ENCODE peak calls at places on chromosome 6, in eight cellular contexts. One of them, this sample, is unnamed.

GRCh38 chr6:126015869-126016268 is 29.5 kb downstream of the TRMT11 start:
- DNase-seq in activated naive CD8-positive, alpha-beta T cell treated with anti-CD3 and anti-CD28 coated beads for 36 hours: no peak
- DNase-seq in NCI-H1417: no peak
- DNase-seq in NCI-H1092 treated with DMSO at 0.1 percent for 48 hours: no peak
- DNase-seq in Right ventricle myocardium superior: no peak
- DNase-seq in EH: peak; percentile 75
- DNase-seq in HT1080: peak; percentile 15
- DNase-seq in Peyer's patch: no peak
- DNase-seq in this sample: no peak

GRCh38 chr6:38188677-38189335 is 369.3 kb downstream of the ZFAND3 start:
- DNase-seq in NCI-H1092 treated with DMSO at 0.1 percent for 48 hours: no peak
- DNase-seq in activated naive CD8-positive, alpha-beta T cell treated with anti-CD3 and anti-CD28 coated beads for 36 hours: no peak
- DNase-seq in Peyer's patch: peak; percentile 4
- DNase-seq in NCI-H1417: no peak
- DNase-seq in HT1080: no peak
- DNase-seq in Right ventricle myocardium superior: no peak
- DNase-seq in EH: no peak
- DNase-seq in this sample: no peak

GRCh38 chr6:153167026-153167891 is 36.2 kb upstream of the RGS17 start:
- DNase-seq in Right ventricle myocardium superior: no peak
- DNase-seq in NCI-H1417: peak; percentile 62
- DNase-seq in activated naive CD8-positive, alpha-beta T cell treated with anti-CD3 and anti-CD28 coated beads for 36 hours: no peak
- DNase-seq in HT1080: peak; percentile 93
- DNase-seq in Peyer's patch: no peak
- DNase-seq in NCI-H1092 treated with DMSO at 0.1 percent for 48 hours: no peak
- DNase-seq in EH: peak; percentile 78
- DNase-seq in this sample: no peak

GRCh38 chr6:21610376-21610775 is 16.8 kb downstream of the SOX4 start:
- DNase-seq in NCI-H1417: no peak
- DNase-seq in HT1080: no peak
- DNase-seq in Right ventricle myocardium superior: no peak
- DNase-seq in Peyer's patch: no peak
- DNase-seq in NCI-H1092 treated with DMSO at 0.1 percent for 48 hours: no peak
- DNase-seq in EH: no peak
- DNase-seq in activated naive CD8-positive, alpha-beta T cell treated with anti-CD3 and anti-CD28 coated beads for 36 hours: no peak
- DNase-seq in this sample: no peak

GRCh38 chr6:101392561-101393230 is 812 bp upstream of the GRIK2 start:
- DNase-seq in HT1080: no peak
- DNase-seq in activated naive CD8-positive, alpha-beta T cell treated with anti-CD3 and anti-CD28 coated beads for 36 hours: no peak
- DNase-seq in Right ventricle myocardium superior: no peak
- DNase-seq in EH: peak; percentile 43
- DNase-seq in NCI-H1092 treated with DMSO at 0.1 percent for 48 hours: peak; percentile 48
- DNase-seq in Peyer's patch: no peak
- DNase-seq in NCI-H1417: peak; percentile 53
- DNase-seq in this sample: no peak

GRCh38 chr6:56649782-56650181 is 7.1 kb upstream of the DST start:
- DNase-seq in Peyer's patch: no peak
- DNase-seq in Right ventricle myocardium superior: no peak
- DNase-seq in NCI-H1092 treated with DMSO at 0.1 percent for 48 hours: no peak
- DNase-seq in HT1080: peak; percentile 58
- DNase-seq in EH: peak; percentile 51
- DNase-seq in activated naive CD8-positive, alpha-beta T cell treated with anti-CD3 and anti-CD28 coated beads for 36 hours: no peak
- DNase-seq in NCI-H1417: no peak
- DNase-seq in this sample: no peak

GRCh38 chr6:129607581-129608186 is 102.3 kb downstream of the ARHGAP18 start:
- DNase-seq in Right ventricle myocardium superior: no peak
- DNase-seq in EH: peak; percentile 41
- DNase-seq in activated naive CD8-positive, alpha-beta T cell treated with anti-CD3 and anti-CD28 coated beads for 36 hours: no peak
- DNase-seq in NCI-H1092 treated with DMSO at 0.1 percent for 48 hours: no peak
- DNase-seq in HT1080: no peak
- DNase-seq in Peyer's patch: no peak
- DNase-seq in NCI-H1417: no peak
- DNase-seq in this sample: no peak

GRCh38 chr6:119526609-119527605 is 177.3 kb upstream of the MAN1A1 start:
- DNase-seq in NCI-H1417: no peak
- DNase-seq in Peyer's patch: no peak
- DNase-seq in HT1080: no peak
- DNase-seq in activated naive CD8-positive, alpha-beta T cell treated with anti-CD3 and anti-CD28 coated beads for 36 hours: no peak
- DNase-seq in NCI-H1092 treated with DMSO at 0.1 percent for 48 hours: no peak
- DNase-seq in EH: no peak
- DNase-seq in Right ventricle myocardium superior: no peak
- DNase-seq in this sample: no peak

GRCh38 chr6:141105481-141105880 is 1027.2 kb upstream of the GJE1 start:
- DNase-seq in Peyer's patch: no peak
- DNase-seq in EH: peak; percentile 73
- DNase-seq in NCI-H1417: peak; percentile 26
- DNase-seq in Right ventricle myocardium superior: no peak
- DNase-seq in NCI-H1092 treated with DMSO at 0.1 percent for 48 hours: no peak
- DNase-seq in activated naive CD8-positive, alpha-beta T cell treated with anti-CD3 and anti-CD28 coated beads for 36 hours: no peak
- DNase-seq in HT1080: peak; percentile 14
- DNase-seq in this sample: peak; percentile 30

GRCh38 chr6:57221191-57221935 is 744 bp downstream of the RAB23 start:
- DNase-seq in Peyer's patch: peak; percentile 61
- DNase-seq in NCI-H1417: peak; percentile 83
- DNase-seq in Right ventricle myocardium superior: peak; percentile 71
- DNase-seq in HT1080: peak; percentile 55
- DNase-seq in activated naive CD8-positive, alpha-beta T cell treated with anti-CD3 and anti-CD28 coated beads for 36 hours: peak; percentile 53
- DNase-seq in NCI-H1092 treated with DMSO at 0.1 percent for 48 hours: peak; percentile 41
- DNase-seq in EH: peak; percentile 79
- DNase-seq in this sample: peak; percentile 47

GRCh38 chr6:163413345-163414116 is 987 bp upstream of the QKI start:
- DNase-seq in activated naive CD8-positive, alpha-beta T cell treated with anti-CD3 and anti-CD28 coated beads for 36 hours: peak; percentile 88
- DNase-seq in NCI-H1417: peak; percentile 94
- DNase-seq in EH: peak; percentile 91
- DNase-seq in NCI-H1092 treated with DMSO at 0.1 percent for 48 hours: peak; percentile 87
- DNase-seq in Right ventricle myocardium superior: peak; percentile 93
- DNase-seq in Peyer's patch: peak; percentile 82
- DNase-seq in HT1080: peak; percentile 81
- DNase-seq in this sample: peak; percentile 96

GRCh38 chr6:170257376-170257775 is 33.5 kb downstream of the DLL1 start:
- DNase-seq in NCI-H1092 treated with DMSO at 0.1 percent for 48 hours: no peak
- DNase-seq in activated naive CD8-positive, alpha-beta T cell treated with anti-CD3 and anti-CD28 coated beads for 36 hours: no peak
- DNase-seq in NCI-H1417: no peak
- DNase-seq in HT1080: no peak
- DNase-seq in Peyer's patch: no peak
- DNase-seq in Right ventricle myocardium superior: no peak
- DNase-seq in EH: no peak
- DNase-seq in this sample: no peak

GRCh38 chr6:166435574-166435973 is 52.8 kb upstream of the MPC1 start:
- DNase-seq in NCI-H1092 treated with DMSO at 0.1 percent for 48 hours: no peak
- DNase-seq in Right ventricle myocardium superior: peak; percentile 80
- DNase-seq in HT1080: no peak
- DNase-seq in activated naive CD8-positive, alpha-beta T cell treated with anti-CD3 and anti-CD28 coated beads for 36 hours: peak; percentile 30
- DNase-seq in NCI-H1417: no peak
- DNase-seq in EH: peak; percentile 9
- DNase-seq in Peyer's patch: peak; percentile 26
- DNase-seq in this sample: no peak

GRCh38 chr6:101083533-101084172 is 202.5 kb upstream of the ASCC3 start:
- DNase-seq in NCI-H1092 treated with DMSO at 0.1 percent for 48 hours: no peak
- DNase-seq in Right ventricle myocardium superior: no peak
- DNase-seq in NCI-H1417: peak; percentile 32
- DNase-seq in activated naive CD8-positive, alpha-beta T cell treated with anti-CD3 and anti-CD28 coated beads for 36 hours: no peak
- DNase-seq in HT1080: peak; percentile 78
- DNase-seq in Peyer's patch: no peak
- DNase-seq in EH: peak; percentile 99
- DNase-seq in this sample: no peak

This sample was measured in T47D.